ENCODE peak calls at places on chromosomes 1 and 21, in six cellular contexts. A is esophagus muscularis mucosa; S is right lobe of liver; C is A549; E is aorta; P is effector memory CD4-positive, alpha-beta T cell. L is an unnamed sample.

GRCh38 chr1:71667224-71667623 is 586.4 kb upstream of the ZRANB2 start:
- DNase-seq in E (no peak), A (no peak), S (no peak), P (no peak), C (no peak), L (no peak)

GRCh38 chr1:6582370-6582769 is 2.6 kb downstream of the ZBTB48 start:
- DNase-seq in E (no peak), A (no peak), P (no peak), S (peak), C (peak), L (no peak)

GRCh38 chr21:40165212-40165611 is 298.0 kb downstream of the PCP4 start:
- DNase-seq in S (no peak), E (no peak), C (no peak), A (no peak), P (no peak), L (no peak)

GRCh38 chr1:154557248-154557938 is 1.1 kb downstream of the UBE2Q1 start:
- DNase-seq in A (no peak), S (no peak), P (no peak), E (no peak), C (no peak), L (no peak)

GRCh38 chr1:34162852-34163766 is 1.9 kb downstream of the CSMD2 start:
- DNase-seq in E (peak), S (peak), P (no peak), C (peak), A (no peak), L (peak)

GRCh38 chr1:2786329-2787162 is 14.9 kb downstream of the TTC34 start:
- DNase-seq in P (peak), C (no peak), S (peak), E (peak), A (no peak), L (peak)

GRCh38 chr1:231750296-231750695 is 123.7 kb downstream of the DISC1 start:
- DNase-seq in C (no peak), E (no peak), P (no peak), A (no peak), S (no peak), L (no peak)

GRCh38 chr1:218421531-218421930 is 76.4 kb downstream of the TGFB2 start:
- DNase-seq in C (no peak), A (no peak), S (no peak), E (no peak), P (no peak), L (no peak)

GRCh38 chr1:56472860-56473259 is 106.5 kb downstream of the PLPP3 start:
- DNase-seq in C (no peak), A (no peak), S (no peak), P (no peak), E (no peak), L (no peak)

GRCh38 chr1:101363891-101364318 is 127.1 kb downstream of the S1PR1 start:
- DNase-seq in E (no peak), A (peak), S (no peak), C (no peak), P (no peak), L (no peak)

GRCh38 chr1:77036560-77036959 is 169.3 kb downstream of the ST6GALNAC5 start:
- DNase-seq in E (no peak), P (no peak), S (no peak), A (no peak), C (peak), L (no peak)

GRCh38 chr1:77620273-77620672 is 62.2 kb downstream of the ZZZ3 start:
- DNase-seq in P (no peak), C (no peak), S (no peak), A (no peak), E (no peak), L (no peak)

GRCh38 chr1:183164963-183165362 is 21.1 kb upstream of the LAMC2 start:
- DNase-seq in E (no peak), S (no peak), A (no peak), C (no peak), P (no peak), L (no peak)

GRCh38 chr1:118535901-118536300 is 350.9 kb upstream of the SPAG17 start:
- DNase-seq in P (no peak), A (no peak), C (no peak), S (no peak), E (no peak), L (no peak)

GRCh38 chr1:234276389-234276788 is 96.9 kb upstream of the COA6 start:
- DNase-seq in S (no peak), E (no peak), P (no peak), A (no peak), C (no peak), L (no peak)

GRCh38 chr1:228478912-228479665 is 8.1 kb upstream of the RNF187 start:
- DNase-seq in E (no peak), A (no peak), P (no peak), C (no peak), S (no peak), L (no peak)
- H3K4me3 ChIP-seq in E (no peak), A (no peak), P (no peak), C (no peak), S (no peak), L (no peak)

GRCh38 chr1:70442486-70442885 is 31.4 kb downstream of the CTH start:
- DNase-seq in S (no peak), A (no peak), P (no peak), C (no peak), E (no peak), L (no peak)
- H3K4me3 ChIP-seq in S (no peak), A (no peak), P (no peak), C (no peak), E (no peak), L (no peak)

GRCh38 chr1:19646771-19647319 is 2.7 kb downstream of the NBL1 start:
- DNase-seq in P (no peak), C (no peak), E (peak), S (no peak), A (no peak), L (no peak)

GRCh38 chr1:19648689-19649088 is 4.6 kb downstream of the NBL1 start:
- DNase-seq in S (no peak), A (no peak), E (no peak), C (peak), P (no peak), L (no peak)

GRCh38 chr1:19647643-19648042 is 3.5 kb downstream of the NBL1 start:
- DNase-seq in E (no peak), C (no peak), A (no peak), S (no peak), P (no peak), L (no peak)

GRCh38 chr1:19646366-19646765 is 2.3 kb downstream of the NBL1 start:
- DNase-seq in C (peak), S (no peak), E (peak), P (no peak), A (no peak), L (no peak)

DNA sequence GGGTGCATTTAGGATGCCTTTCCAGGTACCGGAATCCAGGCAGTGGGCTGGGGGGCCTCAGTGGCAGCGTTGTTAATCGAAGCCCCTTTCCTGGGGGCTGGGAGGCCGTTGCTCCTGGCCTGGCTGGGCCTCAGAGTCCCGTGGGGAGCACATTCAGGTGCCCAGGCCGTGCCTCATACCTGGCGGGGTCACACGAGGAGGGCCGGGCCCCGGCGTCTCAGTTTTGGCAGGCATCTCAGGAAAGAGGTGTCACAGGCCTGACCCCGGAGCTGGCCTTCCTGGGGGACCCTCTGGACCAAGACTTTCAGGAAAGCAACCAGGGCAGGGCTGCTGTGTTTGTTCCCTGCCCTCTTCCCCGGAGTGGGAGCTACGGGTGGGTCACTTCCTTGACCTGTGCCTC is 4.1 kb downstream of the NBL1 start:
- DNase-seq in P (no peak), E (no peak), C (no peak), S (no peak), A (no peak), L (no peak)
- H3K4me3 ChIP-seq in P (no peak), E (no peak), C (no peak), S (no peak), A (peak), L (peak)

DNA sequence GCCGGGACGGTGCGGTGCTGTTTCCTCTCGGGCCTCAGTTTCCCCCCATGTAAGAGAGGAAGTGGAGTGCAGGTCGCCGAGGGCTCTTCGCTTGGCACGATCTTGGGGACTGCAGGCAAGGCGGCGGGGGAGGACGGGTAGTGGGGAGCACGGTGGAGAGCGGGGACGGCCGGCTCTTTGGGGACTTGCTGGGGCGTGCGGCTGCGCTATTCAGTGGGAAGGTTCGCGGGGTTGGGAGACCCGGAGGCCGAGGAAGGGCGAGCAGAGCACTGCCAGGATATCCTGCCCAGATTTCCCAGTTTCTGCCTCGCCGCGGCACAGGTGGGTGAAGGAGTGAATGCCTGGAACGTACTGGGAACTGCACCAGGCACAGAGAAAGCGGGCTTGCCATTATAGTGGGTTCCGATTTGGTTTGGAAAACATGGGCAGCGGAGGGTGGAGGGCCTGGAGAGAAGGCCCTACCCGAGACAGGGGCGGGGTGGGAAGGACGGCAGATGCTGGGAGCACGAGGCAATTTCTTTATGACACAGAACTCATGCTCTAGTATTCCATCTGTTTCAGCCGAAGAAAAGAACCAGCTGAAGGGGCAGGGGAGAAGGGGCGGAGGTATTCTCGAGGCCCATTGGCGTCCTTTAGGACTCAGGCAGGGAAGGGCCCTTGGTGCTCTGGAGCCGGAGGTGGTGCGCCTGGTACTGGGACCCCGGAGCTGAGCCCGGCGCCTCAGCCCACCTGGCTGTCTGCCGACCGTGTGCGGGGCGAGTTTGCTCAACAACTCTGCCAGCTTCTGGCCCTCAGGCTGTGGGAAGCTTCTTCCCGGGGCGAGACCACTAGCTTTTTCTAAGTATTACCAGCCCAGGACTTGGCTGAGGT is 970 bp downstream of the PCSK9 start:
- DNase-seq in E (no peak), A (no peak), S (no peak), P (no peak), C (no peak), L (no peak)
- H3K4me3 ChIP-seq in E (no peak), A (peak), S (peak), P (no peak), C (peak), L (peak)

GRCh38 chr1:97893844-97894243 is 27.0 kb downstream of the DPYD start:
- DNase-seq in E (no peak), S (no peak), A (no peak), C (no peak), P (no peak), L (no peak)

GRCh38 chr1:97901017-97901658 is 19.7 kb downstream of the DPYD start:
- DNase-seq in E (no peak), P (no peak), S (no peak), C (no peak), A (no peak), L (no peak)

GRCh38 chr1:97898948-97899347 is 21.9 kb downstream of the DPYD start:
- DNase-seq in C (no peak), P (no peak), A (no peak), E (no peak), S (no peak), L (no peak)

DNA sequence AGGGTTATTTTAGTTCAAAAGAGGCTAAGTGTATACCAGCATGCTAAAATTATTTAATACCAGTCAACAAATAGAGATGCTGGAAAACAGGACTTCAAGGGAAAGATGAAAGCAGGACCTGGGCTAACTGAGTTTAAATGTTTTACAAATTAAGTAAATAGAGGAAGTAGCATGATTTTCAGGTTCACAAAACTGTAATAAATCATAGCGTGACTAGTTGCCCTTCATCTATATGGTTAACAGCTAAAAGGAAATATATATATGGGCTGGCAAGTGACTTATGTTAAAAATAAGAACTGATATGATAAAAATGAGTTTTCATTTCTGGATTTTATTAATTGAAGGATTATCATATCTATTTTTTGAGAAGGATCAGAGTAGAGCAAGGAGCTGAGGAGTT is 25.6 kb downstream of the DPYD start:
- DNase-seq in S (no peak), A (no peak), P (no peak), E (no peak), C (no peak), L (no peak)
- H3K4me3 ChIP-seq in S (no peak), A (no peak), P (no peak), E (no peak), C (no peak), L (no peak)

GRCh38 chr1:40036574-40036973 is 4.0 kb upstream of the CAP1 start:
- DNase-seq in A (no peak), P (no peak), E (peak), S (no peak), C (no peak), L (no peak)

GRCh38 chr1:40038693-40039092 is 1.8 kb upstream of the CAP1 start:
- DNase-seq in P (no peak), A (no peak), E (no peak), C (no peak), S (no peak), L (no peak)

GRCh38 chr1:40030528-40031135 is 9.9 kb upstream of the CAP1 start:
- DNase-seq in A (no peak), C (no peak), P (no peak), S (no peak), E (no peak), L (no peak)

GRCh38 chr1:40032240-40032891 is 8.2 kb upstream of the CAP1 start:
- DNase-seq in A (no peak), E (peak), C (peak), S (no peak), P (peak), L (no peak)

DNA sequence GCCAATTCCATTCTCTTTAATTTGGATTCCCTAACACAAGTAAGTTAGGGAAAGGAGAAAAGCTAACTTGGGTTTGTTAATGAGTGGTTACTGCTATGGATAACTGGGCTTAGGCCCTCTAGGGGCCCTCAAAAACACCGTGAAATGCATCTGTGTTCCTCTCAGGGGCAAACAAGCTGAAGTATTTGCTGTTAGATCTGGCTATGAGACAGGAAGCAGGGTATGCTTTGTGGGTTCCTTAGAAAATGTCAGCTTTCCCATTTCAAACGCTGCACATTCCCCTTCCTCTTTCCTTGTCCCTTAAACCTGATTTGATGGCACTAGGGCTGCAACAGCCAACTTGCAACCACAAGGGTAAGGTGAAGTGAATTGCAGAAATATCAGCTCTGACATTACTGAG is 5.7 kb upstream of the CAP1 start:
- DNase-seq in A (no peak), S (no peak), P (no peak), E (no peak), C (no peak), L (no peak)
- H3K4me3 ChIP-seq in A (no peak), S (no peak), P (peak), E (no peak), C (no peak), L (no peak)

DNA sequence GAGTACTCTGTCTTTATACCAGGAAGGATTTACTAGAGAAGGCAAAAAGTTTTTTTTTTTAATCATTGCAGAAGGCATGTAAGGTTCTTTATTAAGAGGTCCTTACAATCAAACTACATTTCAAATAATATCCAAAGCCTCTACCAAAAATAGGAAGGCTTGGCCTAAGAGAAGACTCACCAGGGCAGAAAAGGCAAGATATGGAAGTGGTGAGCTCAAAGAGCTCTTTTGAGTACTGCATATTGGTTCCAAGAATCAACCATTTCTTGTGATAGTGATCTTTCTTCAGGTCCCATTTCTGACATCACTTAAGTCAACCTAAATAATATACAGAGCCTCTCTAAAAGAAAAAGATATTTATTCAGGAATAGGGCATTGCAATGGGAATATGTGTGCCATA is 153.2 kb downstream of the FASLG start:
- DNase-seq in P (no peak), C (no peak), S (no peak), E (no peak), A (no peak), L (no peak)
- H3K4me3 ChIP-seq in P (no peak), C (no peak), S (no peak), E (no peak), A (no peak), L (no peak)

DNA sequence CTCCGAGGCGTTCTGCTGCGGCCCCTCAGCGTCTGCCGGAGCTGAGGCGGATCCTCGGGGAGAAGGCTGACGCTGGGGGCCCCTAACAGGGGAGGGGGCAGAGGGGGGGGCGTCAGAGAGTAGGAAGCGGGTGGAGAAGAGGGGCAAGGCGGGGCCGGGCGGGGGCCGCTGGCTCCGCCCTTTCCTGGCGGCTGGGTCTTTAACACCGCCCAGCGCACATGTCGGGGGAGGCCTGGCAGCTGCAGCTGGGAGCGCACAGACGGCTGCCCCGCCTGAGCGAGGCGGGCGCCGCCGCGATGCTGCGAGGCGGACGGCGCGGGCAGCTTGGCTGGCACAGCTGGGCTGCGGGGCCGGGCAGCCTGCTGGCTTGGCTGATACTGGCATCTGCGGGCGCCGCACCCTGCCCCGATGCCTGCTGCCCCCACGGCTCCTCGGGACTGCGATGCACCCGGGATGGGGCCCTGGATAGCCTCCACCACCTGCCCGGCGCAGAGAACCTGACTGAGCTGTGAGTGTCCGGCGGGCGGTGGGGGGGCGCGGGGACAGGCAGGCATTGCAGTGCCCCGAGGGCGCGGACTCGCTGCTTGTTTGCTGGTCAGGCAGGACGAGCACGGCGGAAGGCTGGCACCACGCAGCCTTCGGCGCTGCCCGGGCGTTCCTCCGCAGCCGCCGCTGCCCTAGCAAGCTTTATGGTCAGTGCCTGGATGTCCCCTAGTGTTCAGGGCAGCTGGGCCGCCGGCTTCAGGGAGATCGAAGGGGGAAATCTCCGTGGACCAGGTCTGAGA is at the start of gene NTRK1:
- DNase-seq in C (peak), P (peak), A (no peak), S (no peak), E (no peak), L (no peak)
- H3K4me3 ChIP-seq in C (peak), P (peak), A (peak), S (peak), E (no peak), L (peak)

DNA sequence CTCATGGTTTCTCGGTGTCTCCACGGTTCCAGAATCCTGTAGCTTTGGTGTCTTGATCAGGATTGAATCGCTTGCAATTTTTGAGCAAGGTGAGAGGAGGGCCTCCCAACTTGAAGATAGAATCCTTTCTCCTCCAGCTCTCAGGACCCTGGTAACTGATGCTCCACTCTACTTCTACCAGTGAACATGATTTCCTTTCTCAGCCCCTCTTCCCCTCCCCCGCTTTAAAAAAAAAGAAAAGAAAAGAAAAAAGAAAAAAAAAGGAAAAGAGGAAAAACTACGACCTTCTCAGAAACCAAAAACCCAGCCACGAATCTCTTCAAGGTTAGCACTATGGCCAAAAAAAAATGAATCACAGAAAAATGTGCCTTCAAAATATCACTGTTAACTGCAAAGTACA is 1.2 kb downstream of the ARHGEF11 start:
- DNase-seq in C (no peak), S (no peak), E (no peak), P (no peak), A (no peak), L (no peak)
- H3K4me3 ChIP-seq in C (peak), S (peak), E (peak), P (no peak), A (peak), L (peak)

L was measured in upper lobe of right lung.